ENCODE peak calls at places on chromosomes 2 and 18, in ten cellular contexts. G is colonic mucosa; B is fibroblast of lung; L is OCI-LY7; P is K562; U is CD4-positive, alpha-beta T cell; Y is heart right ventricle; D is upper lobe of right lung; R is SJSA1; Z is astrocyte. F is an unnamed sample.
A peak's percentile ranks its signal among the peaks of the same experiment; 100 is the strongest.

GRCh38 chr2:188664391-188664790 is 309.8 kb upstream of the COL3A1 start:
- DNase-seq in G (no peak), B (peak; percentile 9), L (no peak), P (no peak), U (no peak), Y (peak; percentile 3), D (no peak), R (no peak), Z (no peak), F (no peak)

GRCh38 chr2:237685408-237685807 is 58.0 kb downstream of the LRRFIP1 start:
- DNase-seq in G (no peak), B (no peak), L (no peak), P (peak; percentile 22), U (no peak), Y (no peak), D (peak; percentile 37), R (no peak), Z (no peak), F (no peak)

GRCh38 chr2:158781562-158781961 is 13.6 kb upstream of the DAPL1 start:
- DNase-seq in G (no peak), B (peak; percentile 45), L (no peak), P (no peak), U (no peak), Y (no peak), D (no peak), R (no peak), Z (peak; percentile 88), F (no peak)

GRCh38 chr2:10452334-10452733 is 4.2 kb upstream of the ODC1 start:
- DNase-seq in G (peak; percentile 87), B (peak; percentile 64), L (no peak), P (no peak), U (no peak), Y (no peak), D (peak; percentile 84), R (peak; percentile 78), Z (peak; percentile 73), F (no peak)

GRCh38 chr2:145984541-145984940 is 1464.6 kb upstream of the ZEB2 start:
- DNase-seq in G (no peak), B (peak; percentile 43), L (no peak), P (no peak), U (no peak), Y (no peak), D (no peak), R (no peak), Z (peak; percentile 92), F (no peak)

GRCh38 chr18:80148316-80149199 is 39.5 kb downstream of the ADNP2 start:
- DNase-seq in G (peak; percentile 38), B (peak; percentile 38), L (no peak), P (no peak), U (no peak), Y (no peak), D (peak; percentile 68), R (no peak), Z (peak; percentile 14), F (no peak)

GRCh38 chr2:32882911-32883810 is 63.6 kb upstream of the LTBP1 start:
- DNase-seq in G (no peak), B (peak; percentile 56), L (no peak), P (no peak), U (no peak), Y (no peak), D (no peak), R (peak; percentile 87), Z (peak; percentile 91), F (no peak)

GRCh38 chr18:61464551-61465102 is 131.4 kb downstream of the CDH20 start:
- DNase-seq in G (no peak), B (peak; percentile 2), L (no peak), P (no peak), U (no peak), Y (no peak), D (no peak), R (no peak), Z (peak; percentile 42), F (no peak)

GRCh38 chr2:29951561-29951960 is 30.2 kb upstream of the ALK start:
- DNase-seq in G (no peak), B (no peak), L (no peak), P (no peak), U (no peak), Y (no peak), D (no peak), R (no peak), Z (no peak), F (no peak)

GRCh38 chr2:221109552-221109951 is 462.6 kb downstream of the EPHA4 start:
- DNase-seq in G (no peak), B (no peak), L (no peak), P (no peak), U (no peak), Y (no peak), D (no peak), R (no peak), Z (no peak), F (no peak)

GRCh38 chr2:201697899-201698298 is 545 bp downstream of the MPP4 start:
- DNase-seq in G (no peak), B (peak; percentile 76), L (no peak), P (no peak), U (no peak), Y (no peak), D (no peak), R (peak; percentile 72), Z (peak; percentile 93), F (no peak)

GRCh38 chr2:4073178-4073577 is 369.8 kb downstream of the DCDC2C start:
- DNase-seq in G (no peak), B (no peak), L (no peak), P (no peak), U (no peak), Y (no peak), D (no peak), R (no peak), Z (no peak), F (no peak)

GRCh38 chr18:63881851-63882250 is 5.7 kb upstream of the SERPINB2 start:
- DNase-seq in G (no peak), B (no peak), L (no peak), P (no peak), U (no peak), Y (no peak), D (no peak), R (peak; percentile 28), Z (peak; percentile 39), F (no peak)
- H3K27ac ChIP-seq in G (no peak overlapping the region), B (peak overlapping the region; percentile 57), L (no peak overlapping the region), P (no peak overlapping the region), U (no peak overlapping the region), Y (no peak overlapping the region), D (no peak overlapping the region), R (peak overlapping the region; percentile 92), Z (peak overlapping the region; percentile 66), F (no peak overlapping the region)

GRCh38 chr2:66696374-66696773 is 261.4 kb downstream of the MEIS1 start:
- DNase-seq in G (no peak), B (no peak), L (no peak), P (no peak), U (no peak), Y (no peak), D (no peak), R (no peak), Z (no peak), F (no peak)

GRCh38 chr2:66696856-66697255 is 261.9 kb downstream of the MEIS1 start:
- DNase-seq in G (no peak), B (peak; percentile 86), L (no peak), P (no peak), U (no peak), Y (no peak), D (no peak), R (no peak), Z (no peak), F (no peak)

GRCh38 chr2:66695211-66695735 is 260.3 kb downstream of the MEIS1 start:
- DNase-seq in G (no peak), B (no peak), L (no peak), P (no peak), U (no peak), Y (no peak), D (no peak), R (no peak), Z (no peak), F (no peak)

GRCh38 chr2:66698879-66699278 is 264.0 kb downstream of the MEIS1 start:
- DNase-seq in G (no peak), B (no peak), L (no peak), P (no peak), U (no peak), Y (no peak), D (no peak), R (no peak), Z (no peak), F (no peak)

DNA sequence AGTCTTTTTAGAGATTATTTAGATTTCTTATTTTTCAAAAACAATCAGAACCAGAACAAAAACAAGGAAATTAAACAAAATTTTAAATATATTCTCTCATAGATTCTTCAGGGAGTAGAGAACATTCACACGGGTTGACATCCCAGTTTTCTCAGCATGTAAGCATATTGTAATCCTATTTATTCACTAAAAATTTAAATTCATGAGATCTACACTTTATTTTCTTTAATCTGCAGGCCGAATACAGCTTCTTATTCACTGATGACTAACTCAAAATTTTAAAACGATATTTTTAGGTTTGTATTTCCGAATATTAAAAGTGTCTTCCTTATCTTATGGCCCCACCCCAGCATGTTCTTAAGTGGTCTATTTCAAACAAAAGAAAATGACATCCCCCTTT is 262.4 kb downstream of the MEIS1 start:
- DNase-seq in G (no peak), B (peak; percentile 42), L (no peak), P (no peak), U (no peak), Y (no peak), D (no peak), R (no peak), Z (no peak), F (no peak)
- H3K27ac ChIP-seq in G (no peak overlapping the region), B (no peak overlapping the region), L (no peak overlapping the region), P (no peak overlapping the region), U (no peak overlapping the region), Y (no peak overlapping the region), D (peak overlapping the region; percentile 62), R (no peak overlapping the region), Z (no peak overlapping the region), F (no peak overlapping the region)

DNA sequence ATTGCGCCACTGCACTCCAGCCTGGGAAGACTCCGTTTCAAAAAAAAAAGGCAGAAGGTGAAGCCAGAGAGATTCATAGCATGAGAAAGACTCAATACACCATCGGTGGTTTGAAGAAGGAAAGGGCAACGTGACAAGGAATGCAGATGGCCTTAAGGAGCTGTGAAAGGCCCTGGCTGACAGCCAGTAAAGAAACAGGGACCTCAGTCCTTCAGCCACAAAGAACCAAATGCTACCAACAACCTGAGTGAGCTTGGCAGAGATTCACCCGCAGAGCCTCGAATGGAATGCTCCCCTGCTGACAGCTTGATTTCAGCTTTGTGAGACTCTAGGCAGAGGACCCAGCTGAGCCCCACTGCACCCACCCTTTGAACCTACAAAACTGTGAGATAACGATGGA is 154.9 kb upstream of the NDUFV2 start:
- DNase-seq in G (no peak), B (no peak), L (no peak), P (no peak), U (no peak), Y (no peak), D (no peak), R (peak; percentile 66), Z (peak; percentile 73), F (no peak)
- H3K27ac ChIP-seq in G (no peak overlapping the region), B (peak overlapping the region; percentile 86), L (peak overlapping the region; percentile 91), P (no peak overlapping the region), U (no peak overlapping the region), Y (no peak overlapping the region), D (no peak overlapping the region), R (peak overlapping the region; percentile 94), Z (peak overlapping the region; percentile 77), F (no peak overlapping the region)

DNA sequence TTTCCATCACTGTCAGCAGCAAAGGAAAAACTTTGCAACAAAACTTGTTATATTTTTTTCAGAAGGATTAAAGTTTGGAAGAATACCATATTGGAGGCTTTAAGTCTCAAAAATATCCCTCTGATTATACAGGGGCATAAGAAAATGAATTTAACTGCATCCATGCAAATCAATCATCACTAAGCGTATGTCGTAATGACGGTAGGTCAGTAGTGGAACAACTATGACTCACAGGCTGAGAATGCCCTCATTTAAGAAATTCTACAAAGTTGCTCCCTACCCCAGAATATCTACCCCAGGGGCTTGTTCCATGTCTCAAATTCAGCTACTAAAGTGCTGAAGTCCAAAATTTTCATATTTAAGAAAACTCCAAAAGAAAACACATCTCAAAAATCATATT is 12.5 kb upstream of the NAB1 start:
- DNase-seq in G (no peak), B (peak; percentile 82), L (no peak), P (peak; percentile 12), U (no peak), Y (no peak), D (no peak), R (no peak), Z (peak; percentile 86), F (no peak)
- H3K27ac ChIP-seq in G (no peak overlapping the region), B (no peak overlapping the region), L (no peak overlapping the region), P (no peak overlapping the region), U (no peak overlapping the region), Y (peak overlapping the region; percentile 37), D (no peak overlapping the region), R (peak overlapping the region; percentile 30), Z (no peak overlapping the region), F (no peak overlapping the region)

F was measured in substantia nigra.